ENCODE peak calls at places on chromosomes 2 and 18, in six cellular contexts. E is AG09309, D is pancreas, S is tibial artery, Y is colonic mucosa, U is HCT116. P is an unnamed sample.

GRCh38 chr2:46674451-46674850 is 195.1 kb downstream of the TMEM247 start:
- DNase-seq in E (no peak), D (no peak), S (no peak), Y (no peak), U (no peak), P (no peak)

GRCh38 chr2:102667072-102667471 is 47.7 kb downstream of the SLC9A2 start:
- DNase-seq in E (no peak), D (no peak), S (no peak), Y (no peak), U (no peak), P (no peak)

GRCh38 chr18:6764382-6764781 is 34.9 kb downstream of the ARHGAP28 start:
- DNase-seq in E (no peak), D (no peak), S (no peak), Y (no peak), U (no peak), P (no peak)

GRCh38 chr2:134668821-134669220 is 50.0 kb downstream of the TMEM163 start:
- DNase-seq in E (no peak), D (no peak), S (no peak), Y (no peak), U (no peak), P (no peak)

GRCh38 chr2:9002313-9002636 is 1.2 kb downstream of the MBOAT2 start:
- DNase-seq in E (no peak), D (no peak), S (no peak), Y (no peak), U (no peak), P (peak; percentile 16)

GRCh38 chr2:64779117-64779690 is 125.5 kb upstream of the SERTAD2 start:
- DNase-seq in E (peak; percentile 79), D (no peak), S (no peak), Y (no peak), U (no peak), P (peak; percentile 35)

GRCh38 chr2:202161106-202161836 is 77.1 kb downstream of the SUMO1 start:
- DNase-seq in E (no peak), D (no peak), S (no peak), Y (no peak), U (no peak), P (no peak)

GRCh38 chr2:181536730-181537129 is 79.5 kb downstream of the ITGA4 start:
- DNase-seq in E (no peak), D (no peak), S (no peak), Y (no peak), U (no peak), P (no peak)

GRCh38 chr2:68559692-68560091 is 83.7 kb upstream of the PROKR1 start:
- DNase-seq in E (no peak), D (no peak), S (no peak), Y (no peak), U (no peak), P (no peak)

GRCh38 chr2:68553098-68553497 is 85.7 kb downstream of the APLF start:
- DNase-seq in E (no peak), D (no peak), S (no peak), Y (no peak), U (no peak), P (no peak)

GRCh38 chr2:68560583-68560982 is 82.8 kb upstream of the PROKR1 start:
- DNase-seq in E (no peak), D (no peak), S (no peak), Y (no peak), U (no peak), P (no peak)

GRCh38 chr2:68558576-68558975 is 84.8 kb upstream of the PROKR1 start:
- DNase-seq in E (no peak), D (no peak), S (no peak), Y (no peak), U (no peak), P (no peak)

GRCh38 chr2:68556384-68556783 is 87.0 kb upstream of the PROKR1 start:
- DNase-seq in E (no peak), D (no peak), S (no peak), Y (no peak), U (no peak), P (no peak)
- H3K4me3 ChIP-seq in E (no peak overlapping the region), D (no peak overlapping the region), S (no peak overlapping the region), Y (no peak overlapping the region), U (no peak overlapping the region), P (no peak overlapping the region)

GRCh38 chr2:12488365-12488972 is 228.3 kb upstream of the TRIB2 start:
- DNase-seq in E (no peak), D (no peak), S (no peak), Y (no peak), U (no peak), P (no peak)

GRCh38 chr2:12490641-12491040 is 226.1 kb upstream of the TRIB2 start:
- DNase-seq in E (no peak), D (no peak), S (no peak), Y (no peak), U (no peak), P (no peak)

GRCh38 chr2:12487253-12488004 is 229.3 kb upstream of the TRIB2 start:
- DNase-seq in E (no peak), D (no peak), S (no peak), Y (no peak), U (no peak), P (no peak)

GRCh38 chr2:12484536-12485115 is 232.1 kb upstream of the TRIB2 start:
- DNase-seq in E (no peak), D (no peak), S (no peak), Y (no peak), U (no peak), P (peak; percentile 69)

GRCh38 chr2:12486205-12487118 is 230.3 kb upstream of the TRIB2 start:
- DNase-seq in E (no peak), D (no peak), S (no peak), Y (no peak), U (no peak), P (no peak)
- H3K4me3 ChIP-seq in E (no peak overlapping the region), D (no peak overlapping the region), S (no peak overlapping the region), Y (no peak overlapping the region), U (no peak overlapping the region), P (no peak overlapping the region)

DNA sequence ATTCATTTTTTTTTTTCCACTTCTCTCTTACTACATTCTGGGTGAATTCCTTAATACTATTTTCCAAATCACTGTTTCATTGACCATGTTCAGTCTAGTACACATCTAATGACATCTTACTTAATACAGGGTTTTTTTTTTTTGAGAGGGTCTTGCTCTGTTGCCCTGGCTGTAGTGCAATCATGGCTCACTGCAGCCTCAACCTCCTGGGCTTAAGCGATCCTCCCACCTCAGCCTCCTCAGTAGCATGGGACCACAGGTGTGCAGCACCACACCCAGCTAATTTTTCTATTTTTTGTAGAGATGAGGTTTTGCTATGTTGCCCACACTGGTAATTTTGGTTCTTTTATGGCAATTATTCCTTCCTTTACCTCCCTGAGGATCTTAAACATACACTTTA is 29.4 kb downstream of the FBXO11 start:
- DNase-seq in E (no peak), D (no peak), S (no peak), Y (no peak), U (no peak), P (no peak)
- H3K4me3 ChIP-seq in E (no peak overlapping the region), D (no peak overlapping the region), S (no peak overlapping the region), Y (no peak overlapping the region), U (no peak overlapping the region), P (no peak overlapping the region)

GRCh38 chr2:25218134-25218533 is 49.8 kb upstream of the POMC start:
- DNase-seq in E (no peak), D (no peak), S (no peak), Y (no peak), U (no peak), P (no peak)

GRCh38 chr2:25215232-25215631 is 46.9 kb upstream of the POMC start:
- DNase-seq in E (no peak), D (no peak), S (no peak), Y (no peak), U (no peak), P (no peak)

GRCh38 chr2:25219621-25220020 is 51.2 kb upstream of the POMC start:
- DNase-seq in E (no peak), D (no peak), S (no peak), Y (no peak), U (no peak), P (no peak)

GRCh38 chr2:25213229-25213628 is 44.8 kb upstream of the POMC start:
- DNase-seq in E (no peak), D (no peak), S (no peak), Y (no peak), U (no peak), P (no peak)

DNA sequence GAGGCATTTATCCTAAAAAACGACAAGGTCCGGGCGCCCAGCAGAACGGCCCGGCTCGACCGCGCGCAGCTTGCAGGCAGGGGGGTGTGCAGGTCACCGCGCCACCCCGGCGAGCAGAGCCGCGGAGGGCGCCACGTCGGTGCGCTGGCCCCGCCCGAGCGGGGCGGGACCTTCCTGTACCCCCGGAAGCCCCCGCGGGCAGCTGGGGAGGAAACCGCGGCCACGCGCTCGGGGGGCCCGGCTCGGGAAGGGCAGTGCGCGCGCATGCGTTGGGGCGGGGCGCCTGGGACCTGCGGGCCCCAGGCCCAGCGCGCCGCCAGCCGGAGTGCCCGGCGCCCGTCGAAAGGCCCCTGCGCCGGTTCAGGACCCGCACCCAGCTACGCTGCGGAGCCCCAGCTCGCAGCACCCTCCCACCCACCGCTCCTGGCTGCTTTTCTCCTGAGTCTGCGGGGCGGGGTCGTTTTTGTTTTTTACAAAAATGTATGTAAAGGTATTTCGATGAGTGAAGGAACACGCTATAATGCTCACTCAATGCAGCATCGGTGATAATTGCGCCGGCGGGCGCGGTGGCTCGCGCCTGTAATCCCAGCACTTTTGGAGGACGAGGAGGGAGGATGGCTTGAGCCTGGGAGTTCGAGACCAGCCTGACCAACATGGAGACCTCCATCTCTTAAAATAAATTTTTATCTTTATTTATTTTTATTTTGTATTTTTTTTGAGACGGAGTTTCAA is 47.7 kb upstream of the POMC start:
- DNase-seq in E (no peak), D (peak; percentile 83), S (peak; percentile 79), Y (peak; percentile 80), U (no peak), P (peak; percentile 49)
- H3K4me3 ChIP-seq in E (peak overlapping the region; percentile 57), D (peak overlapping the region; percentile 50), S (peak overlapping the region; percentile 70), Y (peak overlapping the region; percentile 45), U (no peak overlapping the region), P (peak overlapping the region; percentile 38)

GRCh38 chr2:20665261-20666113 is 1.5 kb upstream of the GDF7 start:
- DNase-seq in E (no peak), D (no peak), S (peak; percentile 74), Y (no peak), U (no peak), P (no peak)
- H3K4me3 ChIP-seq in E (no peak overlapping the region), D (peak overlapping the region; percentile 46), S (peak overlapping the region; percentile 84), Y (peak overlapping the region; percentile 38), U (no peak overlapping the region), P (no peak overlapping the region)

GRCh38 chr2:85063981-85064599 is 69.1 kb upstream of the TCF7L1 start:
- DNase-seq in E (no peak), D (no peak), S (no peak), Y (no peak), U (no peak), P (no peak)

GRCh38 chr2:85071096-85071495 is 62.1 kb upstream of the TCF7L1 start:
- DNase-seq in E (no peak), D (no peak), S (no peak), Y (no peak), U (no peak), P (no peak)

GRCh38 chr2:85066006-85066405 is 67.2 kb upstream of the TCF7L1 start:
- DNase-seq in E (no peak), D (no peak), S (no peak), Y (no peak), U (no peak), P (no peak)

GRCh38 chr2:85064927-85065630 is 68.1 kb upstream of the TCF7L1 start:
- DNase-seq in E (no peak), D (no peak), S (no peak), Y (no peak), U (no peak), P (no peak)

GRCh38 chr2:85066874-85067351 is 66.3 kb upstream of the TCF7L1 start:
- DNase-seq in E (peak; percentile 46), D (peak; percentile 80), S (peak; percentile 82), Y (peak; percentile 64), U (peak; percentile 77), P (peak; percentile 78)
- H3K4me3 ChIP-seq in E (peak overlapping the region; percentile 20), D (peak overlapping the region; percentile 16), S (peak overlapping the region; percentile 41), Y (peak overlapping the region; percentile 5), U (peak overlapping the region; percentile 40), P (no peak overlapping the region)

P was measured in SJSA1.